ENCODE peak calls at places on chromosomes 2 and 18, in four cellular contexts. K is adrenal gland, T is aorta, I is tibial nerve. Q is an unnamed sample. For H3K4me1 and H3K36me3, the result is how much of the 10 kb centered on the place peaks cover.

GRCh38 chr18:13176847-13177246 is 41.7 kb upstream of the LDLRAD4 start:
- DNase-seq in K (no peak), T (no peak), I (no peak), Q (no peak)

GRCh38 chr2:95292623-95293260 is 4.4 kb upstream of the KCNIP3 start:
- DNase-seq in K (no peak), T (no peak), I (no peak), Q (no peak)

GRCh38 chr2:239910851-239911629 is 114.1 kb downstream of the NDUFA10 start:
- DNase-seq in K (no peak), T (peak), I (no peak), Q (no peak)

GRCh38 chr2:98710709-98711108 is 20.2 kb downstream of the MGAT4A start:
- DNase-seq in K (no peak), T (no peak), I (no peak), Q (no peak)

GRCh38 chr2:111100765-111101162 is 19.9 kb upstream of the BCL2L11 start:
- DNase-seq in K (no peak), T (no peak), I (no peak), Q (no peak)

GRCh38 chr2:224938670-224939309 is 103.5 kb downstream of the DOCK10 start:
- DNase-seq in K (no peak), T (no peak), I (no peak), Q (peak)

GRCh38 chr2:55555977-55556376 is 36.5 kb downstream of the CFAP36 start:
- DNase-seq in K (no peak), T (no peak), I (no peak), Q (no peak)

GRCh38 chr2:18829976-18830375 is 240.6 kb upstream of the NT5C1B start:
- DNase-seq in K (no peak), T (no peak), I (no peak), Q (no peak)

GRCh38 chr2:240794178-240794721 is 25.8 kb downstream of the KIF1A start:
- DNase-seq in K (no peak), T (peak), I (no peak), Q (no peak)

GRCh38 chr18:361941-362913 is 94.4 kb upstream of the THOC1 start:
- DNase-seq in K (no peak), T (peak), I (peak), Q (peak)

GRCh38 chr2:69997296-69998184 is 36.1 kb upstream of the ASPRV1 start:
- DNase-seq in K (peak), T (peak), I (peak), Q (no peak)

GRCh38 chr2:179376881-179377280 is 112.2 kb upstream of the SESTD1 start:
- DNase-seq in K (no peak), T (no peak), I (no peak), Q (no peak)

GRCh38 chr2:102843759-102844443 is 82.1 kb downstream of the TMEM182 start:
- DNase-seq in K (no peak), T (no peak), I (no peak), Q (no peak)

GRCh38 chr2:222572264-222572721 is 83.6 kb downstream of the FARSB start:
- DNase-seq in K (no peak), T (no peak), I (no peak), Q (no peak)

GRCh38 chr2:11701831-11702301 is 31.9 kb upstream of the NTSR2 start:
- DNase-seq in K (no peak), T (peak), I (no peak), Q (peak)

GRCh38 chr2:191155608-191156071 is 4.8 kb upstream of the STAT4 start:
- DNase-seq in K (no peak), T (no peak), I (no peak), Q (peak)

GRCh38 chr2:38697116-38697840 is 31.4 kb downstream of the GALM start:
- DNase-seq in K (peak), T (no peak), I (no peak), Q (no peak)

GRCh38 chr2:70983506-70984227 is 5.2 kb downstream of the ANKRD53 start:
- DNase-seq in K (no peak), T (no peak), I (no peak), Q (no peak)

GRCh38 chr2:204108874-204109295 is 172.3 kb downstream of the ICOS start:
- DNase-seq in K (no peak), T (no peak), I (no peak), Q (no peak)
- H3K27ac ChIP-seq in K (no peak), T (no peak), I (peak), Q (no peak)

DNA sequence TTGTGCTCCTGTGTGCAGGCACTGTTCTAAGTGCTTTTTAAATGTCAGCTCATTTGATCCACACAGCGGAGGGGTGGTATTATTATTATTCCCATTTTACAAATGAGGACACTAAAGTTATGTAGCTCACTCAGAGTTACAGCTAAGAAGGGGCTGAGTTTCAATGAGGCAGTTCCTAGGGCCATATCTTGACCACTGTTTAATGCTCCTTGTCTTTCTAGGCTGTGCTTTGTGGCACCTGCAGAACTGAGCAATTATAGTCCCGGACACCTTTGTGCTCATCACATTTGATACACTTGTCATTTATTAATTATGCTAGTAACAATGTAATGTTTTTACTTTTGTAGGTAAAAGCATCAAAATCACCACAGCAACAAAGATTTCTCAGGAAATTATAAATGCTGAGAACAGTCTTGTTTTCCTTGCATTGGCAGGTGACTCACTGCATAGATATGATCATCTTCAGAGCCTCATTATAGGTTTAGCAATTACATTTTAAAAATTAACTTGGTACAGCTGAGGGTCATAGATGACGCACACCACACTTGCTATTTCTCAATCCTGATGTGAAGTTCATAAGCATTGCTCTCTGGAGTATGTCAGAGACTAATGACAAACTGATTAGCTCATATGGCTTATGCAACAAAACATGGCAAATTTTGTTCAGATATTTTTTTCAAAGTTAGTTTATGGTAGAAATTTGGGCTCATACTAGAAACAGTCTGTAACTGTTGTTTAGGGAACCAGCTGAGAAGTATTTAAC is 366.8 kb downstream of the TGIF1 start:
- DNase-seq in K (no peak), T (no peak), I (no peak), Q (no peak)
- H3K4me1 ChIP-seq in K (under half), T (under half), I (under half), Q (under half)

GRCh38 chr2:150150137-150150536 is 337.3 kb downstream of the RND3 start:
- DNase-seq in K (no peak), T (no peak), I (no peak), Q (no peak)
- H3K36me3 ChIP-seq in K (under half), T (under half), I (under half), Q (under half)

GRCh38 chr2:159098815-159099455 is 130.5 kb downstream of the TANC1 start:
- DNase-seq in K (no peak), T (no peak), I (no peak), Q (no peak)
- H3K27ac ChIP-seq in K (peak), T (peak), I (peak), Q (no peak)

Q was measured in SJCRH30.